ENCODE peak calls at places on chromosome 18, in eight cellular contexts. H is foreskin fibroblast, C is HFF-Myc, Q is BE2C, O is germinal center, D is body of pancreas, Y is Kasumi-1, V is neuronal stem cell. T is an unnamed sample.

GRCh38 chr18:79117791-79118190 is 48.6 kb downstream of the ATP9B start:
- DNase-seq in H (no peak), C (no peak), Q (no peak), O (no peak), D (no peak), Y (no peak), V (no peak), T (no peak)

GRCh38 chr18:23198217-23198845 is 63.0 kb downstream of the CABLES1 start:
- DNase-seq in H (no peak), C (no peak), Q (no peak), O (no peak), D (no peak), Y (no peak), V (no peak), T (no peak)

GRCh38 chr18:66523219-66523991 is 80.5 kb downstream of the CDH19 start:
- DNase-seq in H (no peak), C (no peak), Q (no peak), O (no peak), D (peak; percentile 10), Y (no peak), V (no peak), T (no peak)

GRCh38 chr18:7901657-7902056 is 334.5 kb downstream of the PTPRM start:
- DNase-seq in H (no peak), C (no peak), Q (no peak), O (no peak), D (no peak), Y (no peak), V (no peak), T (no peak)

GRCh38 chr18:70243131-70243530 is 37.6 kb upstream of the RTTN start:
- DNase-seq in H (no peak), C (no peak), Q (no peak), O (no peak), D (no peak), Y (no peak), V (no peak), T (no peak)

GRCh38 chr18:13485182-13485581 is 241.2 kb downstream of the FAM210A start:
- DNase-seq in H (no peak), C (no peak), Q (no peak), O (no peak), D (no peak), Y (no peak), V (no peak), T (no peak)

GRCh38 chr18:13889661-13890060 is 25.7 kb downstream of the MC2R start:
- DNase-seq in H (no peak), C (no peak), Q (no peak), O (no peak), D (no peak), Y (no peak), V (no peak), T (no peak)

GRCh38 chr18:9455718-9456511 is 19.4 kb upstream of the RALBP1 start:
- DNase-seq in H (no peak), C (no peak), Q (no peak), O (no peak), D (no peak), Y (no peak), V (no peak), T (no peak)

GRCh38 chr18:49682301-49683190 is 120.7 kb downstream of the LIPG start:
- DNase-seq in H (peak; percentile 52), C (no peak), Q (no peak), O (no peak), D (no peak), Y (no peak), V (no peak), T (no peak)

GRCh38 chr18:42289526-42289925 is 334.5 kb downstream of the PIK3C3 start:
- DNase-seq in H (no peak), C (no peak), Q (no peak), O (no peak), D (no peak), Y (no peak), V (no peak), T (no peak)

GRCh38 chr18:37565138-37565984 is at the start of gene CELF4:
- DNase-seq in H (no peak), C (no peak), Q (peak; percentile 46), O (no peak), D (no peak), Y (no peak), V (no peak), T (no peak)

GRCh38 chr18:47926101-47926850 is 4.2 kb downstream of the SMAD2 start:
- DNase-seq in H (no peak), C (no peak), Q (no peak), O (no peak), D (no peak), Y (no peak), V (no peak), T (no peak)

GRCh38 chr18:7358989-7359726 is 128.3 kb downstream of the LRRC30 start:
- DNase-seq in H (no peak), C (no peak), Q (no peak), O (no peak), D (no peak), Y (no peak), V (no peak), T (no peak)

GRCh38 chr18:36780748-36781147 is 48.1 kb downstream of the TPGS2 start:
- DNase-seq in H (no peak), C (no peak), Q (no peak), O (no peak), D (no peak), Y (no peak), V (no peak), T (no peak)

GRCh38 chr18:12765127-12765526 is 62.3 kb downstream of the PSMG2 start:
- DNase-seq in H (no peak), C (no peak), Q (no peak), O (no peak), D (no peak), Y (no peak), V (no peak), T (no peak)

GRCh38 chr18:75223687-75224347 is 13.2 kb downstream of the TSHZ1 start:
- DNase-seq in H (no peak), C (no peak), Q (no peak), O (no peak), D (no peak), Y (no peak), V (no peak), T (no peak)

GRCh38 chr18:66638856-66639621 is 35.1 kb upstream of the CDH19 start:
- DNase-seq in H (no peak), C (no peak), Q (no peak), O (no peak), D (no peak), Y (peak; percentile 93), V (no peak), T (no peak)

GRCh38 chr18:2970762-2971659 is 41.9 kb downstream of the LPIN2 start:
- DNase-seq in H (no peak), C (no peak), Q (no peak), O (peak; percentile 44), D (no peak), Y (peak; percentile 89), V (no peak), T (no peak)

GRCh38 chr18:76838182-76838581 is 15.8 kb downstream of the ZNF236 start:
- DNase-seq in H (no peak), C (no peak), Q (no peak), O (no peak), D (no peak), Y (no peak), V (no peak), T (no peak)

GRCh38 chr18:30730915-30731314 is 311.6 kb downstream of the DSC3 start:
- DNase-seq in H (no peak), C (no peak), Q (no peak), O (no peak), D (no peak), Y (no peak), V (no peak), T (no peak)

GRCh38 chr18:49548266-49548665 is 13.6 kb upstream of the LIPG start:
- DNase-seq in H (no peak), C (peak; percentile 33), Q (no peak), O (no peak), D (no peak), Y (no peak), V (no peak), T (peak; percentile 23)

GRCh38 chr18:24396082-24396623 is 1.5 kb downstream of the OSBPL1A start:
- DNase-seq in H (no peak), C (no peak), Q (no peak), O (no peak), D (no peak), Y (no peak), V (no peak), T (no peak)

GRCh38 chr18:64474751-64475150 is 325.9 kb upstream of the LINC00305 start:
- DNase-seq in H (no peak), C (no peak), Q (peak; percentile 16), O (no peak), D (no peak), Y (no peak), V (no peak), T (no peak)

GRCh38 chr18:68053290-68053689 is 536.8 kb upstream of the DSEL start:
- DNase-seq in H (no peak), C (no peak), Q (no peak), O (no peak), D (no peak), Y (no peak), V (no peak), T (no peak)

GRCh38 chr18:11752116-11752911 is 63.2 kb downstream of the GNAL start:
- DNase-seq in H (no peak), C (no peak), Q (no peak), O (no peak), D (no peak), Y (no peak), V (peak; percentile 41), T (no peak)